ENCODE peak calls at places on chromosomes 16 and 17, in seven cellular contexts. O is CD8-positive, alpha-beta T cell; N is gastrocnemius medialis; A is RWPE2; Z is bronchial epithelial cell; W is fibroblast of mammary gland; E is GM23248. D is an unnamed sample.

GRCh38 chr16:68386628-68387027 is 61.7 kb downstream of the SMPD3 start:
- DNase-seq in O (no peak), N (no peak), A (peak; percentile 52), Z (no peak), W (no peak), E (no peak), D (no peak)

GRCh38 chr16:23071202-23072083 is 77.8 kb downstream of the USP31 start:
- DNase-seq in O (no peak), N (peak; percentile 33), A (no peak), Z (peak; percentile 79), W (peak; percentile 40), E (peak; percentile 85), D (no peak)

GRCh38 chr17:8162232-8162996 is at the start of gene VAMP2:
- DNase-seq in O (peak; percentile 80), N (no peak), A (no peak), Z (no peak), W (peak; percentile 50), E (peak; percentile 95), D (peak; percentile 78)

GRCh38 chr17:76791053-76791980 is 53.4 kb downstream of the MFSD11 start:
- DNase-seq in O (no peak), N (no peak), A (no peak), Z (peak; percentile 44), W (peak; percentile 54), E (peak; percentile 86), D (no peak)

GRCh38 chr17:3534881-3535252 is 22.7 kb downstream of the TRPV3 start:
- DNase-seq in O (no peak), N (no peak), A (no peak), Z (peak; percentile 4), W (peak; percentile 61), E (peak; percentile 64), D (no peak)

GRCh38 chr17:80843741-80844156 is 147.9 kb upstream of the CHMP6 start:
- DNase-seq in O (no peak), N (no peak), A (peak; percentile 31), Z (no peak), W (no peak), E (no peak), D (peak; percentile 70)

GRCh38 chr17:78652024-78652423 is 74.8 kb upstream of the DNAH17 start:
- DNase-seq in O (no peak), N (no peak), A (no peak), Z (no peak), W (no peak), E (no peak), D (no peak)

GRCh38 chr17:2837147-2837561 is 40.9 kb downstream of the RAP1GAP2 start:
- DNase-seq in O (peak; percentile 12), N (no peak), A (no peak), Z (no peak), W (no peak), E (no peak), D (no peak)

GRCh38 chr16:82630219-82630618 is 3.5 kb downstream of the CDH13 start:
- DNase-seq in O (no peak), N (no peak), A (no peak), Z (peak; percentile 53), W (no peak), E (peak; percentile 74), D (no peak)

GRCh38 chr16:82630688-82631087 is 3.9 kb downstream of the CDH13 start:
- DNase-seq in O (no peak), N (no peak), A (no peak), Z (peak; percentile 50), W (peak; percentile 39), E (peak; percentile 39), D (no peak)

GRCh38 chr16:82629441-82630027 is 2.8 kb downstream of the CDH13 start:
- DNase-seq in O (no peak), N (no peak), A (no peak), Z (peak; percentile 75), W (peak; percentile 64), E (peak; percentile 83), D (peak; percentile 46)

GRCh38 chr16:82627811-82628339 is 1.1 kb downstream of the CDH13 start:
- DNase-seq in O (no peak), N (peak; percentile 9), A (peak; percentile 87), Z (peak; percentile 79), W (no peak), E (peak; percentile 68), D (peak; percentile 64)

GRCh38 chr16:82628741-82629140 is 2.0 kb downstream of the CDH13 start:
- DNase-seq in O (no peak), N (peak; percentile 24), A (no peak), Z (peak; percentile 29), W (no peak), E (no peak), D (no peak)
- H3K4me3 ChIP-seq in O (no peak overlapping the region), N (peak overlapping the region; percentile 61), A (peak overlapping the region; percentile 73), Z (no peak overlapping the region), W (no peak overlapping the region), E (peak overlapping the region; percentile 82), D (no peak overlapping the region)

DNA sequence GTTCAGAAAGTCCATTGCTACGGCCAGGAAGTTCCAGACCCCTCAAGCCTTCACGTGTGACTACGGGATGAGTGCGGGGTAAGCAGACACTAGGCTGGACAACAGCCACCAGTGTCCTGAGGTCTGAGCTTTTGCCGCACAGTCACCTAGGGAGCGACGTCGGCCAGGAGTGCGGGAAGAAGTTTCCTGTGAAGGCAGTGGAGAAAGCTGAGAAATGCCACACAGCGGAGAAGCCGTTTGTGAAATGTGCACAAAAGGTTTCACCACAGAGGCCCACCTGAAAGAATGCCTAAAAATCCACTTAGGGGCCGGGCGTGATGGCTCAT is 47.4 kb downstream of the SHCBP1 start:
- DNase-seq in O (no peak), N (no peak), A (no peak), Z (no peak), W (no peak), E (no peak), D (no peak)
- H3K4me3 ChIP-seq in O (no peak overlapping the region), N (no peak overlapping the region), A (no peak overlapping the region), Z (no peak overlapping the region), W (no peak overlapping the region), E (no peak overlapping the region), D (no peak overlapping the region)

DNA sequence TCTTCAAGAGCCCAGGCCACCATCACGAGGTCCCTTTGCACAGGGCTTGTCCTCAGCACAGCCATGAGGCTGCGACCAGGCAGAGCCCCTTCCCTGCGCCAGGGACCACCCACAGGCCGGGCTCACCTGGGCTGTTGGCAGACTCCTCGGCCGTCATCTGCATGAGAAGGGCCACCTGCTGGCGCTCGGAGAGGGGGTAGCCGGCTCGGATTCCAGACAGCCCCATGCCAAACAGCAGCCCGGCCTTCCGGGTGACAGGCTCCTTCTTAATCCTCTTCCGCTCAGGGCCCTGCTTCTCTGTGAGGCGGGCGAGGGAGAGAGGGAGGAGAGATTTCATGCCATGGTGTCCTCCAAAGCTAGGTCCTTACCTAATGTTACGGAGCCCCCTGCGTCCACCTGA is 73.4 kb downstream of the ZNF778 start:
- DNase-seq in O (no peak), N (no peak), A (no peak), Z (no peak), W (no peak), E (no peak), D (no peak)
- H3K4me3 ChIP-seq in O (no peak overlapping the region), N (no peak overlapping the region), A (no peak overlapping the region), Z (no peak overlapping the region), W (no peak overlapping the region), E (no peak overlapping the region), D (no peak overlapping the region)

GRCh38 chr16:1763521-1764511 is 7.5 kb downstream of the NME3 start:
- DNase-seq in O (no peak), N (no peak), A (no peak), Z (no peak), W (no peak), E (no peak), D (no peak)

GRCh38 chr16:1761751-1762150 is 9.6 kb downstream of the NME3 start:
- DNase-seq in O (no peak), N (no peak), A (no peak), Z (no peak), W (no peak), E (no peak), D (no peak)

GRCh38 chr16:1762196-1762878 is 9.0 kb downstream of the NME3 start:
- DNase-seq in O (no peak), N (no peak), A (no peak), Z (no peak), W (no peak), E (no peak), D (no peak)

GRCh38 chr16:1764971-1765370 is 6.4 kb downstream of the NME3 start:
- DNase-seq in O (no peak), N (no peak), A (no peak), Z (no peak), W (no peak), E (no peak), D (no peak)

DNA sequence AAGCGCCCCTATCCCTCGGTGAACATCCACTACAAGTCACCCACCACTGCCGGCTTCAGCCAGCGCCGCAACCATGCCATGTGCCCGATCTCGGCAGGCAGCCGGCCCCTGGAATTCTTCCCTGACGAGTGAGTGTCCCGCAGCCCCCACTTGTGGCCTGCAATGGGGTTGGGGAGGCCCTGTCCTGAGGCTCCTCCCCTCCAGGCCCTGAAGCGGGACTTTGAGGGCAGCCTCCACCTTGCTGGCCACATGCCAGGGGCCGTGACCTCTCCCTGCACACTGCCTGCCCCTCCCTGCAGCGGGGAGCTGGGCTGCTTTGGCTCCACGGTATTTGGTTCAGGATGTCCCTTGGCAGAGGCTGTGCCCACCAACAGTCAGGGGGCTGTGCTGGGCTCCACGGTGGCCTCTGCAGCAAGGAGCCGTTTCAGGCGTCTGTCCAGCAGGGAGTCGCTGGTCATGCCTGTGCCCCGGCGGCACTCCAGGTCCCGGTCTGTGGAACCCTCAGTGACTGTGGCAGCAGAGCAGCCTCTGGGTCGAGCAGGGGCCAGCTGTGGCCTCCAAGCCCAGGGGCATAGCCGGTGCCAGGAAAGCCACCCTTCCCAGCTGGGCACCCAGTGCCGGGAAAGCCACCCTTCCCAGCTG is 8.3 kb downstream of the NME3 start:
- DNase-seq in O (no peak), N (no peak), A (no peak), Z (no peak), W (no peak), E (no peak), D (no peak)
- H3K4me3 ChIP-seq in O (no peak overlapping the region), N (no peak overlapping the region), A (no peak overlapping the region), Z (no peak overlapping the region), W (no peak overlapping the region), E (no peak overlapping the region), D (no peak overlapping the region)

GRCh38 chr17:60090412-60090811 is 11.7 kb upstream of the HEATR6 start:
- DNase-seq in O (no peak), N (no peak), A (no peak), Z (no peak), W (no peak), E (no peak), D (no peak)

GRCh38 chr17:60091109-60091508 is 12.4 kb upstream of the HEATR6 start:
- DNase-seq in O (no peak), N (no peak), A (no peak), Z (no peak), W (no peak), E (no peak), D (no peak)

GRCh38 chr17:60089097-60089844 is 10.6 kb upstream of the HEATR6 start:
- DNase-seq in O (no peak), N (no peak), A (no peak), Z (no peak), W (no peak), E (no peak), D (no peak)

GRCh38 chr17:60086822-60087591 is 8.3 kb upstream of the HEATR6 start:
- DNase-seq in O (no peak), N (no peak), A (no peak), Z (peak; percentile 33), W (peak; percentile 59), E (peak; percentile 88), D (no peak)

GRCh38 chr17:60087882-60088669 is 9.4 kb upstream of the HEATR6 start:
- DNase-seq in O (no peak), N (no peak), A (no peak), Z (peak; percentile 48), W (peak; percentile 50), E (peak; percentile 51), D (no peak)
- H3K4me3 ChIP-seq in O (no peak overlapping the region), N (no peak overlapping the region), A (no peak overlapping the region), Z (peak overlapping the region; percentile 1), W (no peak overlapping the region), E (peak overlapping the region; percentile 29), D (no peak overlapping the region)

D was measured in lower leg skin.